ENCODE peak calls at places on chromosomes 4 and X, in five cellular contexts. S is iPS DF 6.9, R is mammary epithelial cell, O is tibial nerve, M is GM23248. V is an unnamed sample. For H3K4me1, the result is how much of the 10 kb centered on the place peaks cover.

GRCh38 chrX:132612990-132613564 is 124.2 kb upstream of the MBNL3 start:
- DNase-seq in S (no peak), R (peak), O (peak), M (peak), V (peak)

GRCh38 chrX:104254442-104255115 is at the start of gene ESX1:
- DNase-seq in S (no peak), R (peak), O (no peak), M (peak), V (no peak)

GRCh38 chr4:68373513-68373912 is 23.6 kb upstream of the YTHDC1 start:
- DNase-seq in S (peak), R (no peak), O (peak), M (peak), V (peak)

GRCh38 chr4:57110635-57111546 is 706 bp upstream of the IGFBP7 start:
- DNase-seq in S (peak), R (peak), O (peak), M (peak), V (peak)

GRCh38 chr4:163161536-163162205 is 5.0 kb downstream of the NAF1 start:
- DNase-seq in S (no peak), R (peak), O (no peak), M (peak), V (no peak)

GRCh38 chrX:63115196-63115595 is 235.9 kb downstream of the SPIN4 start:
- DNase-seq in S (no peak), R (no peak), O (no peak), M (no peak), V (no peak)

GRCh38 chr4:8690216-8690786 is 97.7 kb downstream of the CPZ start:
- DNase-seq in S (no peak), R (no peak), O (no peak), M (no peak), V (no peak)

GRCh38 chr4:141473952-141474351 is 162.4 kb upstream of the IL15 start:
- DNase-seq in S (no peak), R (no peak), O (no peak), M (peak), V (no peak)

GRCh38 chr4:4289055-4289454 is 899 bp downstream of the LYAR start:
- DNase-seq in S (no peak), R (no peak), O (no peak), M (peak), V (no peak)

GRCh38 chrX:140817943-140818342 is 108.4 kb downstream of the LINC00632 start:
- DNase-seq in S (no peak), R (no peak), O (peak), M (peak), V (no peak)

GRCh38 chr4:151263455-151263854 is 13.5 kb upstream of the PRSS48 start:
- DNase-seq in S (no peak), R (no peak), O (no peak), M (no peak), V (no peak)

GRCh38 chr4:38673109-38673978 is 9.3 kb downstream of the KLF3 start:
- DNase-seq in S (no peak), R (peak), O (peak), M (peak), V (no peak)

GRCh38 chrX:106203315-106203714 is 35.2 kb downstream of the PWWP3B start:
- DNase-seq in S (no peak), R (peak), O (no peak), M (no peak), V (no peak)

GRCh38 chr4:19380600-19380999 is 871.1 kb upstream of the SLIT2 start:
- DNase-seq in S (no peak), R (no peak), O (no peak), M (peak), V (no peak)

GRCh38 chrX:11724122-11725017 is 33.7 kb upstream of the MSL3 start:
- DNase-seq in S (no peak), R (peak), O (peak), M (peak), V (no peak)

GRCh38 chrX:33126469-33126868 is 84.9 kb downstream of the DMD start:
- DNase-seq in S (no peak), R (no peak), O (no peak), M (no peak), V (no peak)

GRCh38 chr4:170374770-170375169 is 285.0 kb upstream of the AADAT start:
- DNase-seq in S (peak), R (peak), O (no peak), M (peak), V (no peak)

GRCh38 chr4:1621526-1621925 is 62.6 kb downstream of the FAM53A start:
- DNase-seq in S (no peak), R (no peak), O (no peak), M (no peak), V (no peak)

GRCh38 chr4:155497306-155497705 is 120.5 kb upstream of the MAP9 start:
- DNase-seq in S (no peak), R (no peak), O (no peak), M (no peak), V (no peak)

GRCh38 chrX:137915466-137915865 is 349.5 kb downstream of the ZIC3 start:
- DNase-seq in S (no peak), R (no peak), O (no peak), M (no peak), V (no peak)

GRCh38 chrX:68807818-68808217 is 21.0 kb upstream of the EFNB1 start:
- DNase-seq in S (no peak), R (no peak), O (peak), M (peak), V (no peak)

GRCh38 chr4:108738307-108738706 is 24.5 kb downstream of the ETNPPL start:
- DNase-seq in S (no peak), R (peak), O (no peak), M (peak), V (no peak)

GRCh38 chr4:40763228-40763716 is 13.5 kb downstream of the NSUN7 start:
- DNase-seq in S (no peak), R (peak), O (no peak), M (peak), V (no peak)

GRCh38 chr4:127505203-127505602 is 127.6 kb upstream of the INTU start:
- DNase-seq in S (no peak), R (peak), O (peak), M (peak), V (no peak)

GRCh38 chr4:163392328-163392727 is 48.6 kb downstream of the NPY5R start:
- DNase-seq in S (no peak), R (no peak), O (no peak), M (no peak), V (no peak)

GRCh38 chr4:2363056-2363719 is 55.3 kb downstream of the ZFYVE28 start:
- DNase-seq in S (no peak), R (no peak), O (no peak), M (peak), V (no peak)

GRCh38 chr4:96097693-96098092 is 257.8 kb downstream of the PDHA2 start:
- DNase-seq in S (no peak), R (no peak), O (no peak), M (no peak), V (no peak)

GRCh38 chr4:96097040-96097607 is 257.2 kb downstream of the PDHA2 start:
- DNase-seq in S (no peak), R (peak), O (no peak), M (no peak), V (no peak)

GRCh38 chr4:96102541-96103018 is 262.7 kb downstream of the PDHA2 start:
- DNase-seq in S (no peak), R (peak), O (no peak), M (no peak), V (no peak)

GRCh38 chr4:96103086-96103485 is 263.2 kb downstream of the PDHA2 start:
- DNase-seq in S (no peak), R (peak), O (no peak), M (no peak), V (no peak)

GRCh38 chr4:96099031-96099430 is 259.1 kb downstream of the PDHA2 start:
- DNase-seq in S (no peak), R (no peak), O (no peak), M (no peak), V (no peak)
- H3K27ac ChIP-seq in S (no peak), R (no peak), O (no peak), M (no peak), V (no peak)

GRCh38 chr4:139452000-139452399 is 1.9 kb upstream of the RAB33B start:
- DNase-seq in S (no peak), R (no peak), O (no peak), M (no peak), V (no peak)
- H3K4me3 ChIP-seq in S (no peak), R (peak), O (no peak), M (peak), V (no peak)

GRCh38 chr4:71230258-71230594 is 108.6 kb upstream of the SLC4A4 start:
- DNase-seq in S (no peak), R (no peak), O (no peak), M (no peak), V (no peak)
- H3K4me1 ChIP-seq in S (under half), R (under half), O (under half), M (under half), V (under half)

GRCh38 chr4:140037353-140038030 is 116.5 kb downstream of the MAML3 start:
- DNase-seq in S (no peak), R (peak), O (no peak), M (peak), V (no peak)

GRCh38 chr4:140042634-140043033 is 111.3 kb downstream of the MAML3 start:
- DNase-seq in S (no peak), R (no peak), O (no peak), M (no peak), V (no peak)

GRCh38 chr4:140038031-140038533 is 115.9 kb downstream of the MAML3 start:
- DNase-seq in S (no peak), R (peak), O (no peak), M (peak), V (no peak)
- H3K27ac ChIP-seq in S (no peak), R (no peak), O (no peak), M (peak), V (no peak)